ENCODE peak calls at places on chromosomes 16 and 17, in seven cellular contexts. One of them, this sample, is unnamed.

GRCh38 chr17:8799001-8799850 is at the start of gene MFSD6L:
- DNase-seq in astrocyte of the cerebellum: no peak
- DNase-seq in cardiac fibroblast: peak
- DNase-seq in H7: peak
- DNase-seq in HepG2: no peak
- DNase-seq in keratinocyte: no peak
- DNase-seq in SJSA1: no peak
- DNase-seq in this sample: no peak

GRCh38 chr17:37179893-37180292 is 195.9 kb upstream of the C17orf78 start:
- DNase-seq in astrocyte of the cerebellum: peak
- DNase-seq in cardiac fibroblast: peak
- DNase-seq in H7: no peak
- DNase-seq in HepG2: no peak
- DNase-seq in keratinocyte: no peak
- DNase-seq in SJSA1: no peak
- DNase-seq in this sample: no peak

GRCh38 chr17:3959295-3959899 is 4.8 kb downstream of the ATP2A3 start:
- DNase-seq in astrocyte of the cerebellum: no peak
- DNase-seq in cardiac fibroblast: no peak
- DNase-seq in H7: no peak
- DNase-seq in HepG2: peak
- DNase-seq in keratinocyte: no peak
- DNase-seq in SJSA1: peak
- DNase-seq in this sample: peak

GRCh38 chr16:14148569-14148968 is 77.5 kb downstream of the MRTFB start:
- DNase-seq in astrocyte of the cerebellum: no peak
- DNase-seq in cardiac fibroblast: peak
- DNase-seq in H7: no peak
- DNase-seq in HepG2: no peak
- DNase-seq in keratinocyte: no peak
- DNase-seq in SJSA1: no peak
- DNase-seq in this sample: no peak

GRCh38 chr17:64739316-64740058 is 77.4 kb upstream of the SMURF2 start:
- DNase-seq in astrocyte of the cerebellum: no peak
- DNase-seq in cardiac fibroblast: peak
- DNase-seq in H7: no peak
- DNase-seq in HepG2: peak
- DNase-seq in keratinocyte: no peak
- DNase-seq in SJSA1: peak
- DNase-seq in this sample: peak

GRCh38 chr16:15879255-15879804 is 9.1 kb downstream of the CEP20 start:
- DNase-seq in astrocyte of the cerebellum: peak
- DNase-seq in cardiac fibroblast: peak
- DNase-seq in H7: no peak
- DNase-seq in HepG2: peak
- DNase-seq in keratinocyte: no peak
- DNase-seq in SJSA1: peak
- DNase-seq in this sample: peak

GRCh38 chr16:71474864-71475263 is 12.8 kb upstream of the ZNF23 start:
- DNase-seq in astrocyte of the cerebellum: peak
- DNase-seq in cardiac fibroblast: peak
- DNase-seq in H7: no peak
- DNase-seq in HepG2: no peak
- DNase-seq in keratinocyte: peak
- DNase-seq in SJSA1: peak
- DNase-seq in this sample: peak

GRCh38 chr16:81711609-81712329 is 67.3 kb upstream of the PLCG2 start:
- DNase-seq in astrocyte of the cerebellum: peak
- DNase-seq in cardiac fibroblast: peak
- DNase-seq in H7: peak
- DNase-seq in HepG2: no peak
- DNase-seq in keratinocyte: no peak
- DNase-seq in SJSA1: peak
- DNase-seq in this sample: peak

GRCh38 chr17:77111916-77112315 is 28.9 kb upstream of the SEC14L1 start:
- DNase-seq in astrocyte of the cerebellum: no peak
- DNase-seq in cardiac fibroblast: no peak
- DNase-seq in H7: no peak
- DNase-seq in HepG2: no peak
- DNase-seq in keratinocyte: no peak
- DNase-seq in SJSA1: no peak
- DNase-seq in this sample: no peak

GRCh38 chr16:83878838-83879237 is 20.1 kb upstream of the MLYCD start:
- DNase-seq in astrocyte of the cerebellum: peak
- DNase-seq in cardiac fibroblast: peak
- DNase-seq in H7: peak
- DNase-seq in HepG2: peak
- DNase-seq in keratinocyte: no peak
- DNase-seq in SJSA1: peak
- DNase-seq in this sample: no peak

GRCh38 chr16:2244926-2245795 is 6.2 kb downstream of the ECI1 start:
- DNase-seq in astrocyte of the cerebellum: no peak
- DNase-seq in cardiac fibroblast: no peak
- DNase-seq in H7: peak
- DNase-seq in HepG2: no peak
- DNase-seq in keratinocyte: no peak
- DNase-seq in SJSA1: no peak
- DNase-seq in this sample: no peak

GRCh38 chr17:33521784-33522183 is 228.7 kb upstream of the ASIC2 start:
- DNase-seq in astrocyte of the cerebellum: no peak
- DNase-seq in cardiac fibroblast: no peak
- DNase-seq in H7: peak
- DNase-seq in HepG2: no peak
- DNase-seq in keratinocyte: no peak
- DNase-seq in SJSA1: no peak
- DNase-seq in this sample: no peak

GRCh38 chr17:70581459-70581858 is 412.1 kb downstream of the KCNJ2 start:
- DNase-seq in astrocyte of the cerebellum: no peak
- DNase-seq in cardiac fibroblast: no peak
- DNase-seq in H7: no peak
- DNase-seq in HepG2: no peak
- DNase-seq in keratinocyte: no peak
- DNase-seq in SJSA1: no peak
- DNase-seq in this sample: no peak

GRCh38 chr17:21194688-21195087 is 19.3 kb downstream of the TMEM11 start:
- DNase-seq in astrocyte of the cerebellum: peak
- DNase-seq in cardiac fibroblast: peak
- DNase-seq in H7: no peak
- DNase-seq in HepG2: no peak
- DNase-seq in keratinocyte: no peak
- DNase-seq in SJSA1: no peak
- DNase-seq in this sample: no peak

GRCh38 chr17:15456972-15457722 is 10.3 kb downstream of the CDRT4 start:
- DNase-seq in astrocyte of the cerebellum: peak
- DNase-seq in cardiac fibroblast: peak
- DNase-seq in H7: no peak
- DNase-seq in HepG2: peak
- DNase-seq in keratinocyte: no peak
- DNase-seq in SJSA1: peak
- DNase-seq in this sample: peak

GRCh38 chr16:75483222-75483621 is 12.0 kb downstream of the CHST6 start:
- DNase-seq in astrocyte of the cerebellum: no peak
- DNase-seq in cardiac fibroblast: no peak
- DNase-seq in H7: no peak
- DNase-seq in HepG2: no peak
- DNase-seq in keratinocyte: peak
- DNase-seq in SJSA1: no peak
- DNase-seq in this sample: no peak

GRCh38 chr16:77211880-77212735 is 12.9 kb downstream of the SYCE1L start:
- DNase-seq in astrocyte of the cerebellum: no peak
- DNase-seq in cardiac fibroblast: peak
- DNase-seq in H7: peak
- DNase-seq in HepG2: no peak
- DNase-seq in keratinocyte: no peak
- DNase-seq in SJSA1: no peak
- DNase-seq in this sample: no peak

GRCh38 chr16:59973966-59974365 is 1239.8 kb upstream of the GOT2 start:
- DNase-seq in astrocyte of the cerebellum: no peak
- DNase-seq in cardiac fibroblast: no peak
- DNase-seq in H7: no peak
- DNase-seq in HepG2: no peak
- DNase-seq in keratinocyte: no peak
- DNase-seq in SJSA1: no peak
- DNase-seq in this sample: no peak

GRCh38 chr17:71287246-71287828 is 833.5 kb upstream of the SOX9 start:
- DNase-seq in astrocyte of the cerebellum: peak
- DNase-seq in cardiac fibroblast: no peak
- DNase-seq in H7: peak
- DNase-seq in HepG2: no peak
- DNase-seq in keratinocyte: no peak
- DNase-seq in SJSA1: no peak
- DNase-seq in this sample: no peak

GRCh38 chr16:23152386-23153178 is 3.3 kb upstream of the USP31 start:
- DNase-seq in astrocyte of the cerebellum: no peak
- DNase-seq in cardiac fibroblast: no peak
- DNase-seq in H7: no peak
- DNase-seq in HepG2: no peak
- DNase-seq in keratinocyte: no peak
- DNase-seq in SJSA1: no peak
- DNase-seq in this sample: no peak

GRCh38 chr17:385195-385835 is 32.7 kb upstream of the RPH3AL start:
- DNase-seq in astrocyte of the cerebellum: no peak
- DNase-seq in cardiac fibroblast: no peak
- DNase-seq in H7: peak
- DNase-seq in HepG2: no peak
- DNase-seq in keratinocyte: no peak
- DNase-seq in SJSA1: no peak
- DNase-seq in this sample: no peak

GRCh38 chr16:1613240-1613639 is 1.1 kb downstream of the CRAMP1 start:
- DNase-seq in astrocyte of the cerebellum: no peak
- DNase-seq in cardiac fibroblast: no peak
- DNase-seq in H7: peak
- DNase-seq in HepG2: no peak
- DNase-seq in keratinocyte: no peak
- DNase-seq in SJSA1: no peak
- DNase-seq in this sample: no peak

GRCh38 chr17:17711708-17712141 is 30.5 kb downstream of the RAI1 start:
- DNase-seq in astrocyte of the cerebellum: no peak
- DNase-seq in cardiac fibroblast: no peak
- DNase-seq in H7: peak
- DNase-seq in HepG2: peak
- DNase-seq in keratinocyte: no peak
- DNase-seq in SJSA1: peak
- DNase-seq in this sample: no peak

GRCh38 chr16:88599825-88600538 is 29.8 kb downstream of the ZC3H18 start:
- DNase-seq in astrocyte of the cerebellum: no peak
- DNase-seq in cardiac fibroblast: peak
- DNase-seq in H7: no peak
- DNase-seq in HepG2: no peak
- DNase-seq in keratinocyte: no peak
- DNase-seq in SJSA1: no peak
- DNase-seq in this sample: no peak

GRCh38 chr17:35900280-35900679 is 20.1 kb upstream of the CCL5 start:
- DNase-seq in astrocyte of the cerebellum: no peak
- DNase-seq in cardiac fibroblast: no peak
- DNase-seq in H7: no peak
- DNase-seq in HepG2: no peak
- DNase-seq in keratinocyte: no peak
- DNase-seq in SJSA1: no peak
- DNase-seq in this sample: no peak

GRCh38 chr16:89828870-89829629 is 775 bp downstream of the SPIRE2 start:
- DNase-seq in astrocyte of the cerebellum: no peak
- DNase-seq in cardiac fibroblast: no peak
- DNase-seq in H7: peak
- DNase-seq in HepG2: no peak
- DNase-seq in keratinocyte: no peak
- DNase-seq in SJSA1: no peak
- DNase-seq in this sample: no peak

GRCh38 chr16:19757762-19758595 is 39.9 kb downstream of the IQCK start:
- DNase-seq in astrocyte of the cerebellum: no peak
- DNase-seq in cardiac fibroblast: peak
- DNase-seq in H7: no peak
- DNase-seq in HepG2: peak
- DNase-seq in keratinocyte: no peak
- DNase-seq in SJSA1: no peak
- DNase-seq in this sample: no peak

GRCh38 chr17:60398227-60398959 is 6.5 kb upstream of the USP32 start:
- DNase-seq in astrocyte of the cerebellum: no peak
- DNase-seq in cardiac fibroblast: no peak
- DNase-seq in H7: no peak
- DNase-seq in HepG2: no peak
- DNase-seq in keratinocyte: no peak
- DNase-seq in SJSA1: no peak
- DNase-seq in this sample: no peak
- H3K4me3 ChIP-seq in astrocyte of the cerebellum: no peak
- H3K4me3 ChIP-seq in cardiac fibroblast: no peak
- H3K4me3 ChIP-seq in H7: no peak
- H3K4me3 ChIP-seq in HepG2: no peak
- H3K4me3 ChIP-seq in keratinocyte: no peak
- H3K4me3 ChIP-seq in SJSA1: no peak
- H3K4me3 ChIP-seq in this sample: no peak

DNA sequence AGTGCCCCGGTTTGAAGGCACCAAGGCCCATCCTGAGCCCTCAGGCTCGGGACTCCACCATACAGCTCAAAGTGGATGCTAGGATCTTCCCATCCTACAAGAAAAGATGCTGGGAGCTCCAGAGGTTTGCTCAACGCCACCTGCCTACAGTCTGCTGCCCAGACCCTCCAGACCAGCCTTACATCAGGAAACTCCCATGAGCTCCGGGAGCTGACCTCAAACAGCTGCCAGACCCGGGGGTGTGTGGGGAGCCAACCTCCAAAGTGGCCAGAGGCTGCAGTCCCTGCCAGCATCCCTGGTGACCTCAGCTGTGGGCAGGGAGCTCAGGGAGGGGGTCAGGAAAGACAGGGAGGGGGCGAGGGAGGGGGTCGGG is 43.8 kb downstream of the C16orf82 start:
- DNase-seq in astrocyte of the cerebellum: no peak
- DNase-seq in cardiac fibroblast: no peak
- DNase-seq in H7: peak
- DNase-seq in HepG2: no peak
- DNase-seq in keratinocyte: no peak
- DNase-seq in SJSA1: no peak
- DNase-seq in this sample: no peak
- H3K4me3 ChIP-seq in astrocyte of the cerebellum: no peak
- H3K4me3 ChIP-seq in cardiac fibroblast: no peak
- H3K4me3 ChIP-seq in H7: no peak
- H3K4me3 ChIP-seq in HepG2: no peak
- H3K4me3 ChIP-seq in keratinocyte: no peak
- H3K4me3 ChIP-seq in SJSA1: no peak
- H3K4me3 ChIP-seq in this sample: no peak

DNA sequence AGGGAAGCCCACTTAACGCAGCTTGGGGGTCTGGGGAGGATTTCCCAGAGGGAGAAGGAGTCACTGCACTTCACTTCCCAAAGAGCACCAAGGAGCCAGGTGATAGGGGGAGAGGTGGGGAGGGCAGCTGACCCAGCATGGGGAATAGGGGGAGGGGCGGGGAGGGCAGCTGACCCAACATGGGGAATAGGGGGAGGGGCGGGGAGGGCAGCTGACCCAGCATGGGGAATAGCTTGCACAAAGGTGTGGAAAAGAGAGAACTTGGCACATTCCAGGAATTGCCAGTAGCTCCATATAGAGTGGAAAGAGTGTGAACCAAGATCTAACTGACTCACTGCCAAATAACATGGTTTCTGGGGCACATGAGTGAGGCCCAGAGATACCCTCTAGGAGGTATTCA is 110.3 kb downstream of the CCT6B start:
- DNase-seq in astrocyte of the cerebellum: no peak
- DNase-seq in cardiac fibroblast: no peak
- DNase-seq in H7: peak
- DNase-seq in HepG2: no peak
- DNase-seq in keratinocyte: no peak
- DNase-seq in SJSA1: no peak
- DNase-seq in this sample: no peak
- H3K4me3 ChIP-seq in astrocyte of the cerebellum: no peak
- H3K4me3 ChIP-seq in cardiac fibroblast: no peak
- H3K4me3 ChIP-seq in H7: no peak
- H3K4me3 ChIP-seq in HepG2: no peak
- H3K4me3 ChIP-seq in keratinocyte: no peak
- H3K4me3 ChIP-seq in SJSA1: no peak
- H3K4me3 ChIP-seq in this sample: no peak

GRCh38 chr17:74752822-74753401 is 4.5 kb downstream of the NHERF1 start:
- DNase-seq in astrocyte of the cerebellum: no peak
- DNase-seq in cardiac fibroblast: no peak
- DNase-seq in H7: no peak
- DNase-seq in HepG2: peak
- DNase-seq in keratinocyte: no peak
- DNase-seq in SJSA1: no peak
- DNase-seq in this sample: no peak
- H3K4me3 ChIP-seq in astrocyte of the cerebellum: no peak
- H3K4me3 ChIP-seq in cardiac fibroblast: no peak
- H3K4me3 ChIP-seq in H7: no peak
- H3K4me3 ChIP-seq in HepG2: no peak
- H3K4me3 ChIP-seq in keratinocyte: no peak
- H3K4me3 ChIP-seq in SJSA1: no peak
- H3K4me3 ChIP-seq in this sample: no peak